ENCODE peak calls at places on chromosomes 16 and 17, in seven cellular contexts. H is BJ, I is K562, A is AG04449, B is fibroblast of mammary gland, U is choroid plexus epithelial cell, J is IMR-90. Y is an unnamed sample.

GRCh38 chr16:87303431-87303930 is 13.7 kb downstream of the C16orf95 start:
- DNase-seq in U (peak), A (no peak), I (peak), B (no peak), J (peak), H (no peak), Y (no peak)

GRCh38 chr16:18950469-18951185 is 24.4 kb upstream of the SMG1 start:
- DNase-seq in J (no peak), I (no peak), A (no peak), U (peak), H (no peak), B (no peak), Y (no peak)

GRCh38 chr17:10217916-10218315 is 19.5 kb upstream of the GAS7 start:
- DNase-seq in A (no peak), H (no peak), I (no peak), U (peak), B (peak), J (peak), Y (no peak)

GRCh38 chr16:27190316-27190871 is 12.9 kb upstream of the KDM8 start:
- DNase-seq in U (no peak), B (no peak), A (no peak), H (no peak), J (no peak), I (no peak), Y (no peak)

GRCh38 chr17:1094591-1094990 is 85.2 kb downstream of the ABR start:
- DNase-seq in B (no peak), A (no peak), I (no peak), J (no peak), U (no peak), H (no peak), Y (no peak)

GRCh38 chr17:55635253-55635766 is 87.4 kb downstream of the TMEM100 start:
- DNase-seq in H (no peak), J (peak), A (no peak), U (peak), B (peak), I (no peak), Y (peak)

GRCh38 chr16:12455287-12455798 is 348.3 kb downstream of the CPPED1 start:
- DNase-seq in A (no peak), H (no peak), B (peak), J (peak), I (peak), U (peak), Y (no peak)

GRCh38 chr16:4395055-4395726 is 21.2 kb downstream of the CORO7 start:
- DNase-seq in I (no peak), U (no peak), H (no peak), J (no peak), A (no peak), B (no peak), Y (no peak)

GRCh38 chr16:56702836-56703235 is 20.6 kb downstream of the MT1X start:
- DNase-seq in U (no peak), B (no peak), J (no peak), I (no peak), A (no peak), H (no peak), Y (no peak)

GRCh38 chr17:909642-910323 is 69.8 kb downstream of the NXN start:
- DNase-seq in H (no peak), U (peak), B (peak), I (no peak), A (no peak), J (no peak), Y (no peak)

GRCh38 chr17:68709995-68710780 is 109.0 kb upstream of the FAM20A start:
- DNase-seq in B (peak), I (no peak), J (peak), U (peak), A (peak), H (peak), Y (peak)

GRCh38 chr17:58303981-58304734 is 23.4 kb upstream of the MPO start:
- DNase-seq in B (peak), J (peak), A (no peak), I (peak), U (peak), H (no peak), Y (no peak)

GRCh38 chr17:41739661-41740352 is 5.4 kb upstream of the HAP1 start:
- DNase-seq in H (peak), B (peak), I (no peak), J (peak), A (no peak), U (no peak), Y (no peak)

GRCh38 chr17:20156196-20157077 is 147.3 kb downstream of the SPECC1 start:
- DNase-seq in I (peak), B (peak), A (no peak), U (peak), J (peak), H (no peak), Y (no peak)

GRCh38 chr16:75074920-75075687 is 41.5 kb downstream of the LDHD start:
- DNase-seq in B (no peak), I (peak), H (no peak), U (peak), J (no peak), A (no peak), Y (no peak)

GRCh38 chr17:62899349-62899748 is 66.7 kb upstream of the TANC2 start:
- DNase-seq in H (no peak), A (no peak), B (no peak), J (no peak), U (no peak), I (no peak), Y (no peak)

GRCh38 chr17:62901544-62901943 is 64.5 kb upstream of the TANC2 start:
- DNase-seq in A (no peak), J (no peak), B (no peak), I (no peak), H (no peak), U (no peak), Y (no peak)

GRCh38 chr17:62898239-62898864 is 67.7 kb upstream of the TANC2 start:
- DNase-seq in U (peak), H (peak), J (no peak), A (no peak), B (peak), I (no peak), Y (no peak)

GRCh38 chr17:62897706-62898105 is 68.3 kb upstream of the TANC2 start:
- DNase-seq in B (no peak), H (no peak), I (no peak), U (no peak), J (no peak), A (no peak), Y (no peak)

DNA sequence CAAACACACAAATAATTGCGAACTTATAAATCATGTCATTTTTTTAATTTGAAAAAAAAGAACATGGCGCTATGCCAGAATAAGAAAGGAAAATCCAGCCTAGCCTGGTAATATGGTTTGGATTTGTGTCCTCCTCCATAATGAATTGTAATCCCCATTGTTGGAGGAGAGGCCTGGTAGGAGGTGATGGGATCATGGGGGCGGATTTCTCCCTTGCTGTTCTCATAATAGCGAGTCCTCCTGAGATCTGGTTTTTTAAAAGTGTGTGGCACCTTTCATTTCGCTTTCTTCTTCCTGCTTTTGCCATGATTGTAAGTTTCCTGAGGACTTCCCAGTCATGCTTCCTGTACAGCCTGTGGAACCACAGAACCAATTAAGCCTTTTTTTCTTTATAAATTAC is 65.9 kb upstream of the TANC2 start:
- DNase-seq in I (no peak), B (no peak), U (no peak), A (no peak), H (no peak), J (no peak), Y (no peak)
- H3K4me3 ChIP-seq in I (no peak), B (no peak), U (no peak), A (no peak), H (no peak), J (no peak), Y (no peak)

GRCh38 chr17:8222630-8223355 is 12.4 kb upstream of the AURKB start:
- DNase-seq in U (peak), H (peak), I (peak), A (peak), B (peak), J (peak), Y (peak)

GRCh38 chr17:8223356-8224063 is 13.1 kb upstream of the AURKB start:
- DNase-seq in J (peak), I (peak), B (peak), A (no peak), H (no peak), U (peak), Y (no peak)

GRCh38 chr17:8221663-8222379 is 11.4 kb upstream of the AURKB start:
- DNase-seq in I (peak), H (peak), A (peak), U (peak), B (peak), J (peak), Y (peak)

GRCh38 chr17:8220783-8221662 is 10.6 kb upstream of the AURKB start:
- DNase-seq in I (peak), U (peak), B (peak), A (peak), H (peak), J (peak), Y (peak)

GRCh38 chr17:8222380-8222629 is 11.9 kb upstream of the AURKB start:
- DNase-seq in J (no peak), B (no peak), I (peak), U (no peak), A (no peak), H (no peak), Y (no peak)
- H3K4me3 ChIP-seq in J (peak), B (peak), I (peak), U (peak), A (peak), H (peak), Y (peak)

GRCh38 chr16:16143941-16144340 is 79.4 kb downstream of the ABCC6 start:
- DNase-seq in U (no peak), A (no peak), B (no peak), I (peak), J (no peak), H (no peak), Y (no peak)

GRCh38 chr16:16143038-16143763 is 80.1 kb downstream of the ABCC6 start:
- DNase-seq in I (peak), B (no peak), A (no peak), J (no peak), H (no peak), U (peak), Y (no peak)

GRCh38 chr16:16145286-16145685 is 78.0 kb downstream of the ABCC6 start:
- DNase-seq in J (no peak), A (no peak), B (no peak), H (no peak), I (no peak), U (no peak), Y (no peak)

GRCh38 chr16:16146380-16147315 is 76.6 kb downstream of the ABCC6 start:
- DNase-seq in J (no peak), B (no peak), U (no peak), I (no peak), A (no peak), H (no peak), Y (no peak)

GRCh38 chr16:16144416-16144815 is 78.9 kb downstream of the ABCC6 start:
- DNase-seq in U (no peak), H (no peak), B (no peak), A (no peak), I (no peak), J (no peak), Y (no peak)
- H3K4me3 ChIP-seq in U (no peak), H (no peak), B (no peak), A (no peak), I (no peak), J (no peak), Y (no peak)

DNA sequence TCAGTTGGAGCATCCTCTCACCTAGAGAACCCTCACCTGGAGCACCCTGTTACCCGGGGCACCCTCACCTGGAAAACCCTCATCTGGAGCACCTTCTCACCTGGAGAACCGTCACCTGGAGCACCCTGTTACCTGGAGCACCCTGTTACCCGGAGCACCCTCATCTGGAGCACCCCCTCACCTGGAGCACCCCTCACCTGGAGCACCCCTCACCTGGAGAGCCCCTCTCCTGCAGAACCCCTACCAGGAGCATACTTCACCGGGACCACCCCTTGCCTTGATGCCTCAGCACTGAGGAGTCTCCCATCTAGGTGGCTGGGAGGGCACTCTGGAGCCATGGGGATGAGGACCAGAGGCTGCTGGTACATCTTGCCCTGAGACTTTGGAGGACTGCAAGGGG is 3.4 kb upstream of the FBXL16 start:
- DNase-seq in I (no peak), B (no peak), U (no peak), H (no peak), A (no peak), J (no peak), Y (no peak)
- H3K4me3 ChIP-seq in I (no peak), B (no peak), U (no peak), H (no peak), A (no peak), J (no peak), Y (no peak)